ENCODE peak calls at places on chromosome 10, in six cellular contexts. One of them, this sample, is unnamed.

GRCh38 chr10:112383325-112383724 is 9.4 kb downstream of the ACSL5 start:
- DNase-seq in DND-41: no peak
- DNase-seq in ovary: peak; percentile 32
- DNase-seq in hepatocyte: peak; percentile 86
- DNase-seq in mammary epithelial cell: peak; percentile 7
- DNase-seq in dorsolateral prefrontal cortex: no peak
- DNase-seq in this sample: no peak

GRCh38 chr10:95831515-95831914 is 75.6 kb downstream of the ENTPD1 start:
- DNase-seq in hepatocyte: no peak
- DNase-seq in dorsolateral prefrontal cortex: no peak
- DNase-seq in mammary epithelial cell: no peak
- DNase-seq in ovary: no peak
- DNase-seq in DND-41: no peak
- DNase-seq in this sample: no peak

GRCh38 chr10:90222372-90222771 is 521.0 kb downstream of the KIF20B start:
- DNase-seq in dorsolateral prefrontal cortex: no peak
- DNase-seq in DND-41: no peak
- DNase-seq in hepatocyte: peak; percentile 18
- DNase-seq in ovary: no peak
- DNase-seq in mammary epithelial cell: peak; percentile 84
- DNase-seq in this sample: no peak

GRCh38 chr10:25130911-25131310 is 43.9 kb upstream of the GPR158 start:
- DNase-seq in ovary: no peak
- DNase-seq in dorsolateral prefrontal cortex: no peak
- DNase-seq in hepatocyte: no peak
- DNase-seq in mammary epithelial cell: peak; percentile 27
- DNase-seq in DND-41: no peak
- DNase-seq in this sample: no peak

GRCh38 chr10:64537931-64538330 is 1016.7 kb downstream of the REEP3 start:
- DNase-seq in hepatocyte: no peak
- DNase-seq in ovary: no peak
- DNase-seq in mammary epithelial cell: no peak
- DNase-seq in dorsolateral prefrontal cortex: no peak
- DNase-seq in DND-41: no peak
- DNase-seq in this sample: no peak

GRCh38 chr10:119268871-119269506 is 61.6 kb downstream of the GRK5 start:
- DNase-seq in dorsolateral prefrontal cortex: no peak
- DNase-seq in hepatocyte: no peak
- DNase-seq in ovary: no peak
- DNase-seq in mammary epithelial cell: no peak
- DNase-seq in DND-41: peak; percentile 79
- DNase-seq in this sample: peak; percentile 45

GRCh38 chr10:133204226-133205015 is 25.6 kb upstream of the UTF1 start:
- DNase-seq in DND-41: no peak
- DNase-seq in ovary: no peak
- DNase-seq in mammary epithelial cell: no peak
- DNase-seq in hepatocyte: no peak
- DNase-seq in dorsolateral prefrontal cortex: no peak
- DNase-seq in this sample: no peak

GRCh38 chr10:91380873-91381561 is 29.1 kb upstream of the HECTD2 start:
- DNase-seq in ovary: no peak
- DNase-seq in DND-41: peak; percentile 49
- DNase-seq in mammary epithelial cell: peak; percentile 12
- DNase-seq in dorsolateral prefrontal cortex: no peak
- DNase-seq in hepatocyte: no peak
- DNase-seq in this sample: no peak

GRCh38 chr10:77416327-77417135 is 221.1 kb downstream of the KCNMA1 start:
- DNase-seq in dorsolateral prefrontal cortex: no peak
- DNase-seq in hepatocyte: no peak
- DNase-seq in DND-41: no peak
- DNase-seq in ovary: no peak
- DNase-seq in mammary epithelial cell: peak; percentile 69
- DNase-seq in this sample: no peak

GRCh38 chr10:111113961-111114830 is 37.4 kb downstream of the ADRA2A start:
- DNase-seq in dorsolateral prefrontal cortex: no peak
- DNase-seq in hepatocyte: no peak
- DNase-seq in ovary: no peak
- DNase-seq in mammary epithelial cell: no peak
- DNase-seq in DND-41: no peak
- DNase-seq in this sample: no peak

GRCh38 chr10:119208553-119208940 is 1.2 kb downstream of the GRK5 start:
- DNase-seq in dorsolateral prefrontal cortex: no peak
- DNase-seq in DND-41: no peak
- DNase-seq in ovary: no peak
- DNase-seq in mammary epithelial cell: no peak
- DNase-seq in hepatocyte: no peak
- DNase-seq in this sample: no peak

GRCh38 chr10:102422586-102423129 is 2.0 kb downstream of the FBXL15 start:
- DNase-seq in DND-41: no peak
- DNase-seq in ovary: peak; percentile 71
- DNase-seq in dorsolateral prefrontal cortex: peak; percentile 83
- DNase-seq in mammary epithelial cell: peak; percentile 66
- DNase-seq in hepatocyte: peak; percentile 89
- DNase-seq in this sample: peak; percentile 61
- TF ChIP-seq CTCF in DND-41: peak; percentile 43
- TF ChIP-seq CTCF in ovary: peak; percentile 42
- TF ChIP-seq CTCF in dorsolateral prefrontal cortex: peak; percentile 67
- TF ChIP-seq CTCF in mammary epithelial cell: peak; percentile 91
- TF ChIP-seq CTCF in hepatocyte: peak; percentile 78
- TF ChIP-seq CTCF in this sample: peak; percentile 30

GRCh38 chr10:4050061-4050460 is 265.1 kb upstream of the KLF6 start:
- DNase-seq in DND-41: no peak
- DNase-seq in ovary: no peak
- DNase-seq in hepatocyte: no peak
- DNase-seq in dorsolateral prefrontal cortex: no peak
- DNase-seq in mammary epithelial cell: no peak
- DNase-seq in this sample: no peak

GRCh38 chr10:4046722-4047354 is 261.8 kb upstream of the KLF6 start:
- DNase-seq in mammary epithelial cell: no peak
- DNase-seq in DND-41: no peak
- DNase-seq in ovary: no peak
- DNase-seq in hepatocyte: no peak
- DNase-seq in dorsolateral prefrontal cortex: no peak
- DNase-seq in this sample: no peak

GRCh38 chr10:4051011-4051407 is 266.0 kb upstream of the KLF6 start:
- DNase-seq in ovary: no peak
- DNase-seq in dorsolateral prefrontal cortex: no peak
- DNase-seq in mammary epithelial cell: no peak
- DNase-seq in hepatocyte: no peak
- DNase-seq in DND-41: no peak
- DNase-seq in this sample: no peak

GRCh38 chr10:4046030-4046429 is 261.0 kb upstream of the KLF6 start:
- DNase-seq in mammary epithelial cell: no peak
- DNase-seq in ovary: no peak
- DNase-seq in hepatocyte: no peak
- DNase-seq in dorsolateral prefrontal cortex: no peak
- DNase-seq in DND-41: no peak
- DNase-seq in this sample: no peak

GRCh38 chr10:4048245-4048864 is 263.3 kb upstream of the KLF6 start:
- DNase-seq in hepatocyte: no peak
- DNase-seq in dorsolateral prefrontal cortex: no peak
- DNase-seq in mammary epithelial cell: no peak
- DNase-seq in ovary: no peak
- DNase-seq in DND-41: no peak
- DNase-seq in this sample: no peak
- H3K27ac ChIP-seq in hepatocyte: no peak overlapping the region
- H3K27ac ChIP-seq in dorsolateral prefrontal cortex: no peak overlapping the region
- H3K27ac ChIP-seq in mammary epithelial cell: no peak overlapping the region
- H3K27ac ChIP-seq in ovary: no peak overlapping the region
- H3K27ac ChIP-seq in DND-41: no peak overlapping the region
- H3K27ac ChIP-seq in this sample: no peak overlapping the region

DNA sequence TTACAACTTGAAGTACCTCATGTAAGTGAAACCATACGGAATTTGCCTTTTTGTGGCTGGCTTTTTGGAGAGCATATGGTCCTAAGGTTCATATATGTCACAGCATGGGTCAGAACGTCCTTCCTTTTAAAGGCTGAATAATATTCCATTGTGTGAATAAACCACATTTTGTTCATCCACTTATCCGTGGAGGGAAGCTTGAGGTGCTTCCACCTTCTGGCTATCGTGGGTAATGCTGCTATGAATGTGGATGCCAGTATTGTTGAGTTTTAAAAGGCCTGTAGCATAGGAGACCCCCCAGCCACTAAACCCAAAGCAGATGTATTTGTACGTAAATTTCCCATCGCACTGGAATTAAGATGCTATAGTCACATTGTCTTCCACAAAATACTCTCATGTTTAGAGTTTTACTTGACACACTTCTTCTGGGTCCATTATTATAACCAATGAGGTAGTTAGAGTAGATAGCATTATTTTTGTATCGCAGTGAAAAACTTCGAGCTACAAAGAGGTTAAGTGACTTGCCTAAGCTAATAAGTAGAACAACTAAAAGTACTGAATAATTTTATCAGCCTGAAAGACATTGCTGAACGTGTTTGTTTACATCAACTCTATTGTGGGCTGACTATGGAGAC is 182.9 kb upstream of the CTBP2 start:
- DNase-seq in dorsolateral prefrontal cortex: no peak
- DNase-seq in ovary: no peak
- DNase-seq in DND-41: peak; percentile 10
- DNase-seq in hepatocyte: peak; percentile 19
- DNase-seq in mammary epithelial cell: peak; percentile 9
- DNase-seq in this sample: no peak
- TF ChIP-seq CTCF in dorsolateral prefrontal cortex: peak; percentile 40
- TF ChIP-seq CTCF in ovary: peak; percentile 10
- TF ChIP-seq CTCF in DND-41: peak; percentile 71
- TF ChIP-seq CTCF in hepatocyte: peak; percentile 47
- TF ChIP-seq CTCF in mammary epithelial cell: peak; percentile 60
- TF ChIP-seq CTCF in this sample: no peak

DNA sequence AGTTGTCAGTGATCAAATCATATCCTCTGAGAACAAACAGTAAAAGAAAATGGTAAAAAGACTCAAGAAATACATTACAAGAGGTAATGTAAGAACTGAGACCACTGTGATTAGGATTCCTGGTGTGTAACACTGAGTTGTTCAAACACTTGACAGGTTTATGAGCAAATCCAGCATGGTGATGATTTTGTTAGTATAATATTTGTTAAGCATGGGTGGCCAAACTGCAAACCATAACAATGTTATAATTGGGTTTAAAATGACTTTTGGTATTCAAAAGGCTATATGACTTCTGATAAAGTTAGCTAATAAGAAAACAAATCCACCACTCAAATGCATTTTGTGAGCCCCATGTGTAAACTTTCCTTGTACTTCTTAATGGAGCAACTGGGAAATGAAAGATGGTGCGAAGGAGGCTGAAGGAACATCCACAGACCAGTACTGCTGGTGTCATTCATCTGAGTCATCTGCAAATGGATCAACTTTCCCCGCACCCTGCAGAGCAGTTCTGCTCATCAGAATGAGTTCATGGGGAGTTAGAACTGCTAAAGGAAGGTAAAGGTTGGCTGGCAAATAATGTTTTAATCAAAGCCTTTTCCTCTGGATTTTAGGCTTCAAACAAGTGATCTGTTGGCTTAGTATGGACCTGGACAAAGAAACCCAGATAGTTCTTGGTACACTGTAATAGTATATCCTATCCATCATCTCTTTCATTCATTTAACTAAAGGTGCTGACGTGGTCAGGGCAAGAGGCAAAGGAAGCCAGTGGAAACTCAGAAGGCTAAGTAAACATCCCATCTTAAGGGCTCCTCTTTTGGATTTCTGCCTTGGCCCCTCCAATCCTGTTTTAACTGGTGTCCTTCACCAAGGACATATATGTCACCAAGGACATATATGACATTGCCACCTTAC is 45.0 kb downstream of the AFAP1L2 start:
- DNase-seq in DND-41: no peak
- DNase-seq in hepatocyte: no peak
- DNase-seq in mammary epithelial cell: no peak
- DNase-seq in ovary: no peak
- DNase-seq in dorsolateral prefrontal cortex: no peak
- DNase-seq in this sample: no peak
- H3K27ac ChIP-seq in DND-41: no peak overlapping the region
- H3K27ac ChIP-seq in hepatocyte: no peak overlapping the region
- H3K27ac ChIP-seq in mammary epithelial cell: no peak overlapping the region
- H3K27ac ChIP-seq in ovary: no peak overlapping the region
- H3K27ac ChIP-seq in dorsolateral prefrontal cortex: no peak overlapping the region
- H3K27ac ChIP-seq in this sample: no peak overlapping the region

GRCh38 chr10:101353692-101354583 is at the start of gene BTRC:
- DNase-seq in mammary epithelial cell: peak; percentile 100
- DNase-seq in DND-41: peak; percentile 98
- DNase-seq in ovary: peak; percentile 94
- DNase-seq in dorsolateral prefrontal cortex: peak; percentile 97
- DNase-seq in hepatocyte: peak; percentile 98
- DNase-seq in this sample: peak; percentile 90
- TF ChIP-seq CTCF in mammary epithelial cell: peak; percentile 1
- TF ChIP-seq CTCF in DND-41: peak; percentile 13
- TF ChIP-seq CTCF in ovary: no peak
- TF ChIP-seq CTCF in dorsolateral prefrontal cortex: peak; percentile 23
- TF ChIP-seq CTCF in hepatocyte: peak; percentile 11
- TF ChIP-seq CTCF in this sample: no peak

GRCh38 chr10:59560990-59561389 is 148.7 kb downstream of the SLC16A9 start:
- DNase-seq in DND-41: no peak
- DNase-seq in mammary epithelial cell: no peak
- DNase-seq in ovary: no peak
- DNase-seq in dorsolateral prefrontal cortex: no peak
- DNase-seq in hepatocyte: no peak
- DNase-seq in this sample: no peak

GRCh38 chr10:59557052-59557451 is 152.6 kb downstream of the SLC16A9 start:
- DNase-seq in hepatocyte: no peak
- DNase-seq in mammary epithelial cell: no peak
- DNase-seq in dorsolateral prefrontal cortex: no peak
- DNase-seq in ovary: no peak
- DNase-seq in DND-41: no peak
- DNase-seq in this sample: no peak

GRCh38 chr10:59560161-59560560 is 149.5 kb downstream of the SLC16A9 start:
- DNase-seq in DND-41: no peak
- DNase-seq in ovary: no peak
- DNase-seq in hepatocyte: no peak
- DNase-seq in dorsolateral prefrontal cortex: no peak
- DNase-seq in mammary epithelial cell: no peak
- DNase-seq in this sample: no peak

GRCh38 chr10:59558066-59558465 is 151.6 kb downstream of the SLC16A9 start:
- DNase-seq in mammary epithelial cell: no peak
- DNase-seq in dorsolateral prefrontal cortex: no peak
- DNase-seq in hepatocyte: no peak
- DNase-seq in DND-41: no peak
- DNase-seq in ovary: no peak
- DNase-seq in this sample: no peak

DNA sequence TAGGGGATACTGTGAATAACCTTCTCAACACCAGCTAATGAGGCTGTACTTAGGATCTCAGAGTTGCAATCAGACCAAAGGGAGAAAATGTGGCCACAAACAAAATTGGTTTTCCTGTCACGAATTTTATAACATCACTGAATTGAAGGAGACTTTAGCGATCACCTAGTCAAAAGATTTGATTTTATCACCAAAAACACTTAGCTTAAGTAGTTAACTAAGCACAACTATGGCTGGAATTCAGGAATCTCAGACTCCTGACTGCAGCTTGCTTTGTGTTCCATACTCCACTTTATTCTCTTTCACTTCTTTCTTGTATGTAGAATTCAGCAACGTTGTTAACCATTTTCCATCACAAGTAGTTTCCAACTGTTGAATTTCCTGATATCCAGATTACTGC is 152.0 kb downstream of the SLC16A9 start:
- DNase-seq in hepatocyte: no peak
- DNase-seq in DND-41: no peak
- DNase-seq in dorsolateral prefrontal cortex: no peak
- DNase-seq in mammary epithelial cell: no peak
- DNase-seq in ovary: no peak
- DNase-seq in this sample: no peak
- H3K27ac ChIP-seq in hepatocyte: no peak overlapping the region
- H3K27ac ChIP-seq in DND-41: no peak overlapping the region
- H3K27ac ChIP-seq in dorsolateral prefrontal cortex: no peak overlapping the region
- H3K27ac ChIP-seq in mammary epithelial cell: no peak overlapping the region
- H3K27ac ChIP-seq in ovary: no peak overlapping the region
- H3K27ac ChIP-seq in this sample: no peak overlapping the region

GRCh38 chr10:47354162-47354561 is 6.0 kb downstream of the RBP3 start:
- DNase-seq in dorsolateral prefrontal cortex: no peak
- DNase-seq in mammary epithelial cell: no peak
- DNase-seq in ovary: no peak
- DNase-seq in hepatocyte: peak; percentile 53
- DNase-seq in DND-41: no peak
- DNase-seq in this sample: no peak
- TF ChIP-seq CTCF in dorsolateral prefrontal cortex: no peak
- TF ChIP-seq CTCF in mammary epithelial cell: peak; percentile 14
- TF ChIP-seq CTCF in ovary: no peak
- TF ChIP-seq CTCF in hepatocyte: peak; percentile 38
- TF ChIP-seq CTCF in DND-41: no peak
- TF ChIP-seq CTCF in this sample: no peak

This sample was measured in CD8-positive, alpha-beta T cell.